ENCODE peak calls at places on chromosomes 11 and 22, in nine cellular contexts. B, I, J, S, V, P, M, U and N are unnamed samples.

GRCh38 chr11:35013514-35014191 is 97.2 kb downstream of the PDHX start:
- DNase-seq in S (no peak), U (no peak), V (no peak), M (no peak), J (no peak), B (no peak), I (no peak), P (no peak), N (peak; percentile 29)

GRCh38 chr22:45859231-45860161 is 117.5 kb downstream of the WNT7B start:
- DNase-seq in V (no peak), S (no peak), M (peak; percentile 34), J (no peak), U (no peak), B (no peak), I (no peak), P (peak; percentile 17), N (no peak)

GRCh38 chr11:20479399-20479974 is 92.0 kb downstream of the PRMT3 start:
- DNase-seq in J (no peak), M (no peak), U (no peak), B (no peak), S (no peak), V (no peak), P (no peak), I (no peak), N (no peak)

GRCh38 chr11:69657911-69658605 is 17.1 kb downstream of the LTO1 start:
- DNase-seq in J (peak; percentile 48), I (no peak), P (no peak), M (peak; percentile 54), V (no peak), B (no peak), S (peak; percentile 4), U (no peak), N (no peak)

GRCh38 chr11:109864161-109864661 is 229.0 kb upstream of the ZC3H12C start:
- DNase-seq in B (no peak), P (no peak), U (no peak), S (no peak), I (no peak), M (no peak), J (no peak), V (no peak), N (no peak)

GRCh38 chr11:57474017-57474750 is 13.9 kb downstream of the RTN4RL2 start:
- DNase-seq in S (no peak), P (no peak), V (no peak), B (peak; percentile 8), U (no peak), J (no peak), M (no peak), I (no peak), N (no peak)

GRCh38 chr22:44394246-44395115 is 81.7 kb upstream of the SHISAL1 start:
- DNase-seq in M (peak; percentile 34), I (no peak), V (peak; percentile 27), S (no peak), U (no peak), J (peak; percentile 7), P (no peak), B (no peak), N (no peak)

GRCh38 chr11:128022007-128022368 is 565.4 kb downstream of the ETS1 start:
- DNase-seq in P (no peak), I (no peak), S (no peak), U (no peak), J (no peak), B (no peak), V (no peak), M (no peak), N (no peak)

GRCh38 chr11:206516-207212 is 535 bp downstream of the BET1L start:
- DNase-seq in V (peak; percentile 72), M (peak; percentile 76), S (no peak), P (peak; percentile 40), B (no peak), U (peak; percentile 39), I (peak; percentile 62), J (no peak), N (no peak)

GRCh38 chr11:16804104-16804947 is 65.9 kb downstream of the C11orf58 start:
- DNase-seq in V (peak; percentile 68), J (no peak), M (peak; percentile 32), I (peak; percentile 64), B (no peak), U (peak; percentile 50), S (no peak), P (peak; percentile 40), N (no peak)

GRCh38 chr11:61639816-61640443 is 40.3 kb upstream of the DAGLA start:
- DNase-seq in I (no peak), M (no peak), B (no peak), U (no peak), J (no peak), S (no peak), P (no peak), V (no peak), N (no peak)

GRCh38 chr11:63227521-63228107 is 15.8 kb downstream of the SLC22A25 start:
- DNase-seq in J (no peak), P (no peak), B (no peak), M (no peak), S (no peak), I (no peak), V (no peak), U (no peak), N (no peak)

GRCh38 chr11:113193077-113193476 is 121.3 kb upstream of the TTC12 start:
- DNase-seq in P (no peak), M (no peak), I (no peak), J (no peak), V (no peak), B (no peak), S (no peak), U (no peak), N (no peak)

DNA sequence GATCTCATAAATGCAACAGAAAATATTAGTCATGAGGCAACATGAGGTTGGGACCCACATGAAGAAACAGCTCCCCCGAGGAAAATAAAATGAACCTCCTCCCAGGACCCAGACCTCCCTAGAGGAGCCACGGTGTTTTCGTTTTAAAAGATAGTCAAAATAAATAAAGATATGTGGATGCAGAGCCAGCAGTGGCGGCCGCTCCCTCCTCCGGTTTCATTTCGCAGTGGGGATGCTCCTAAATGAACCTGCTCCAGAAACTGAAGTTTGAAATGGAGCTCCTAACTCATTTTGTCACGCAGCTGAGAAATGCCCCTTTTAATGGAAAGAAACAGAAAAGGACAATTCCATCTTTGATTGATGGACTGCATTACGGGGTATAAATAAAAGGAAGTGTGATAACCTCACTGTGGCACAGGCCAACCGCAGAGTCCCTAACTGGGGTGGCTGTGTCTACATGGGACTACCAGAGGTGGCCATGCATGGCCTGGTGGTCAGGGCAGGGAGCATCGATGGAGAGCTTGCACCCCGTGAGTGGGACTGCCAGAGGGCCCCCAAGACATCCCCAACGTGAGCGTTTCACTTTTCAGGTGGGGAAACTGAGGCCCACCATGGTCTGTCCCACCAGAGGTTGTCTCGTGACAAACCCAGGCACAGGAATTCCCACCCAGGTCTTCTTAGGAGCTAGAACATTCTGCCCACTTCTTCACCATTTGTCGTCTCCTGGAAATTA is 426.6 kb downstream of the BRD1 start:
- DNase-seq in V (peak; percentile 32), P (peak; percentile 7), I (no peak), U (no peak), J (no peak), B (no peak), M (no peak), S (no peak), N (no peak)
- H3K9me3 ChIP-seq in V (no peaks in the 10 kb centered on the region), P (no peaks in the 10 kb centered on the region), I (no peaks in the 10 kb centered on the region), U (no peaks in the 10 kb centered on the region), J (no peaks in the 10 kb centered on the region), B (no peaks in the 10 kb centered on the region), M (no peaks in the 10 kb centered on the region), S (no peaks in the 10 kb centered on the region), N (no peaks in the 10 kb centered on the region)

DNA sequence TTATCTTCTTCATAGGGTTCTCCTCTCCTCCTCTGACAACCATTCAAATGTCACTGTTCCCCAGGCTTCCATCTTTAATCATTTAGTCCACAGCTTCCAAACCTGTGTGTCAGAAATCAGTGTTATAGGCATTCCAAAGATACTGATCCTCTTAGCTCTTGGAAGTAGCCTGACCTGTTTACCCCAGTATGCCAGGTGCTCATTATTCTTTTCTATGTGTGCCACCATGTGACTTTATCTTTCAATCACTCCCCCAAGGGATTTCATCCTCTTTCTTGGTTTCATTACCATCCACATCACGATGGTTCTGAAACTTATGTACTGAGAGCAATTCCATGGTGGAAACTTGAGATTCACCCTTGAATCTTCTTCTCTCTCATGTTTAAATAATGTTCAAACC is 7.6 kb downstream of the POU2AF2 start:
- DNase-seq in B (no peak), U (no peak), J (no peak), S (no peak), V (no peak), P (no peak), I (no peak), M (no peak), N (no peak)
- H3K9me3 ChIP-seq in B (no peaks in the 10 kb centered on the region), U (no peaks in the 10 kb centered on the region), J (no peaks in the 10 kb centered on the region), S (no peaks in the 10 kb centered on the region), V (no peaks in the 10 kb centered on the region), P (no peaks in the 10 kb centered on the region), I (no peaks in the 10 kb centered on the region), M (no peaks in the 10 kb centered on the region), N (no peaks in the 10 kb centered on the region)

DNA sequence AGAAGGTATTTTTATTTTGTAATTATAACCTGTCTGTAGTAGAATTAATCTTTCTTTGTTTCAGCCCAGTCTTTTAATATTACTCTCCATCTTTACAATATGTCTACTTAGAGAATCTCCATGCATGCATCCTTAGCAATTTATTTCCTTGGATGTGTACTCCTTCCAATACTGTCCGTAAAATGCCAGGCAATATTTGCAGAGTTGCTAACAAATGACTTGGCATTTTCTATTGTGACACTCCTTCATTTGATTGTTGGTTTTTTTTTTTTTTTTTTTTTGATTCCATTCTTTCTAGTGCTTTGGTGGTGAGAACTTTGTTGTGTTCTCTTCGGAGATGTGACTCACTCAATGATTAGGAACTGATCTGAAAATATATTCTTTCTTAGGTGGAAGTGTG is 220.3 kb downstream of the CNTN5 start:
- DNase-seq in S (no peak), I (no peak), U (no peak), J (no peak), B (no peak), V (no peak), M (no peak), P (no peak), N (no peak)
- H3K9me3 ChIP-seq in S (no peaks in the 10 kb centered on the region), I (no peaks in the 10 kb centered on the region), U (no peaks in the 10 kb centered on the region), J (no peaks in the 10 kb centered on the region), B (no peaks in the 10 kb centered on the region), V (no peaks in the 10 kb centered on the region), M (no peaks in the 10 kb centered on the region), P (no peaks in the 10 kb centered on the region), N (no peaks in the 10 kb centered on the region)

GRCh38 chr11:102971766-102972165 is 16.2 kb upstream of the MMP13 start:
- DNase-seq in M (no peak), V (no peak), P (no peak), I (no peak), B (no peak), U (no peak), J (no peak), S (no peak), N (no peak)
- H3K9me3 ChIP-seq in M (no peaks in the 10 kb centered on the region), V (no peaks in the 10 kb centered on the region), P (no peaks in the 10 kb centered on the region), I (no peaks in the 10 kb centered on the region), B (no peaks in the 10 kb centered on the region), U (no peaks in the 10 kb centered on the region), J (no peaks in the 10 kb centered on the region), S (no peaks in the 10 kb centered on the region), N (no peaks in the 10 kb centered on the region)

DNA sequence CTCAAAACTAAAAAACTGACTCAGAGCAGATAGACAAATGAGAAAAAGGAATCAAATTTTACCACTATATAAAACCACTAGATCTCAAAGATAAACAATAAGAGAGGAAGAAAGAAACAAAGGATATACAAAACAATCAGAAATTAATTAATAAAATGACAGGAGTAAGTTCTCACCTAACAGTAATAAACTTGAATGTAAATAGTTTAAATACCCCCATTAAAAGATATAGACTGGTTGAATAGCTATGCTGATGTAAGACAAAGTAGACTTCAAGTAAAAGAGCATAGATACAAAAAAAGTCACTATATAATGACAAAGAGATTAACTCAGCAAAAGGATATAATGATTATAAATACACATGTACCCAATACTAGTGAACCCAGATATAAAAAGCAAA is 72.3 kb upstream of the GNAZ start:
- DNase-seq in P (no peak), V (no peak), I (no peak), J (no peak), B (no peak), U (no peak), M (no peak), S (no peak), N (no peak)
- H3K9me3 ChIP-seq in P (no peaks in the 10 kb centered on the region), V (peaks cover 5% of the 10 kb centered on the region), I (peaks cover 17% of the 10 kb centered on the region), J (peaks cover 22% of the 10 kb centered on the region), B (peaks cover 5% of the 10 kb centered on the region), U (no peaks in the 10 kb centered on the region), M (no peaks in the 10 kb centered on the region), S (no peaks in the 10 kb centered on the region), N (peaks cover 13% of the 10 kb centered on the region)